ENCODE peak calls at places on chromosomes 1 and 21, in six cellular contexts. One of them, this sample, is unnamed.

GRCh38 chr1:102941364-102941947 is 166.9 kb downstream of the COL11A1 start:
- DNase-seq in AG10803: no peak
- DNase-seq in CD8-positive, alpha-beta T cell: no peak
- DNase-seq in kidney epithelial cell: no peak
- DNase-seq in breast epithelium: no peak
- DNase-seq in BJ: no peak
- DNase-seq in this sample: no peak

GRCh38 chr21:32726742-32727477 is 903 bp downstream of the SYNJ1 start:
- DNase-seq in AG10803: peak; percentile 15
- DNase-seq in CD8-positive, alpha-beta T cell: no peak
- DNase-seq in kidney epithelial cell: no peak
- DNase-seq in breast epithelium: peak; percentile 20
- DNase-seq in BJ: no peak
- DNase-seq in this sample: peak; percentile 26

GRCh38 chr1:26598890-26599289 is 69.3 kb downstream of the RPS6KA1 start:
- DNase-seq in AG10803: no peak
- DNase-seq in CD8-positive, alpha-beta T cell: no peak
- DNase-seq in kidney epithelial cell: no peak
- DNase-seq in breast epithelium: no peak
- DNase-seq in BJ: no peak
- DNase-seq in this sample: no peak

GRCh38 chr1:59947047-59947938 is 20.7 kb upstream of the CYP2J2 start:
- DNase-seq in AG10803: peak; percentile 64
- DNase-seq in CD8-positive, alpha-beta T cell: peak; percentile 16
- DNase-seq in kidney epithelial cell: no peak
- DNase-seq in breast epithelium: no peak
- DNase-seq in BJ: no peak
- DNase-seq in this sample: peak; percentile 68

GRCh38 chr1:40064797-40065492 is 24.4 kb downstream of the CAP1 start:
- DNase-seq in AG10803: no peak
- DNase-seq in CD8-positive, alpha-beta T cell: no peak
- DNase-seq in kidney epithelial cell: no peak
- DNase-seq in breast epithelium: no peak
- DNase-seq in BJ: no peak
- DNase-seq in this sample: no peak

GRCh38 chr1:2234762-2235113 is 6.6 kb downstream of the SKI start:
- DNase-seq in AG10803: no peak
- DNase-seq in CD8-positive, alpha-beta T cell: no peak
- DNase-seq in kidney epithelial cell: no peak
- DNase-seq in breast epithelium: no peak
- DNase-seq in BJ: no peak
- DNase-seq in this sample: no peak

GRCh38 chr1:219298581-219299148 is 125.0 kb downstream of the LYPLAL1 start:
- DNase-seq in AG10803: peak; percentile 16
- DNase-seq in CD8-positive, alpha-beta T cell: no peak
- DNase-seq in kidney epithelial cell: peak; percentile 32
- DNase-seq in breast epithelium: no peak
- DNase-seq in BJ: peak; percentile 82
- DNase-seq in this sample: peak; percentile 23

GRCh38 chr1:190615818-190616217 is 138.2 kb upstream of the BRINP3 start:
- DNase-seq in AG10803: no peak
- DNase-seq in CD8-positive, alpha-beta T cell: no peak
- DNase-seq in kidney epithelial cell: no peak
- DNase-seq in breast epithelium: no peak
- DNase-seq in BJ: no peak
- DNase-seq in this sample: no peak

GRCh38 chr1:207145401-207146058 is 41.5 kb downstream of the C4BPA start:
- DNase-seq in AG10803: no peak
- DNase-seq in CD8-positive, alpha-beta T cell: no peak
- DNase-seq in kidney epithelial cell: no peak
- DNase-seq in breast epithelium: no peak
- DNase-seq in BJ: no peak
- DNase-seq in this sample: no peak

GRCh38 chr1:164754088-164754600 is 195.2 kb downstream of the PBX1 start:
- DNase-seq in AG10803: peak; percentile 73
- DNase-seq in CD8-positive, alpha-beta T cell: no peak
- DNase-seq in kidney epithelial cell: no peak
- DNase-seq in breast epithelium: no peak
- DNase-seq in BJ: no peak
- DNase-seq in this sample: peak; percentile 29

GRCh38 chr1:9250336-9250585 is 15.7 kb downstream of the H6PD start:
- DNase-seq in AG10803: no peak
- DNase-seq in CD8-positive, alpha-beta T cell: no peak
- DNase-seq in kidney epithelial cell: no peak
- DNase-seq in breast epithelium: no peak
- DNase-seq in BJ: no peak
- DNase-seq in this sample: no peak

GRCh38 chr1:162070825-162071224 is 1.3 kb downstream of the NOS1AP start:
- DNase-seq in AG10803: no peak
- DNase-seq in CD8-positive, alpha-beta T cell: no peak
- DNase-seq in kidney epithelial cell: no peak
- DNase-seq in breast epithelium: no peak
- DNase-seq in BJ: no peak
- DNase-seq in this sample: no peak
- H3K4me3 ChIP-seq in AG10803: no peak overlapping the region
- H3K4me3 ChIP-seq in CD8-positive, alpha-beta T cell: no peak overlapping the region
- H3K4me3 ChIP-seq in kidney epithelial cell: peak overlapping the region; percentile 67
- H3K4me3 ChIP-seq in breast epithelium: peak overlapping the region; percentile 54
- H3K4me3 ChIP-seq in BJ: no peak overlapping the region
- H3K4me3 ChIP-seq in this sample: peak overlapping the region; percentile 50

DNA sequence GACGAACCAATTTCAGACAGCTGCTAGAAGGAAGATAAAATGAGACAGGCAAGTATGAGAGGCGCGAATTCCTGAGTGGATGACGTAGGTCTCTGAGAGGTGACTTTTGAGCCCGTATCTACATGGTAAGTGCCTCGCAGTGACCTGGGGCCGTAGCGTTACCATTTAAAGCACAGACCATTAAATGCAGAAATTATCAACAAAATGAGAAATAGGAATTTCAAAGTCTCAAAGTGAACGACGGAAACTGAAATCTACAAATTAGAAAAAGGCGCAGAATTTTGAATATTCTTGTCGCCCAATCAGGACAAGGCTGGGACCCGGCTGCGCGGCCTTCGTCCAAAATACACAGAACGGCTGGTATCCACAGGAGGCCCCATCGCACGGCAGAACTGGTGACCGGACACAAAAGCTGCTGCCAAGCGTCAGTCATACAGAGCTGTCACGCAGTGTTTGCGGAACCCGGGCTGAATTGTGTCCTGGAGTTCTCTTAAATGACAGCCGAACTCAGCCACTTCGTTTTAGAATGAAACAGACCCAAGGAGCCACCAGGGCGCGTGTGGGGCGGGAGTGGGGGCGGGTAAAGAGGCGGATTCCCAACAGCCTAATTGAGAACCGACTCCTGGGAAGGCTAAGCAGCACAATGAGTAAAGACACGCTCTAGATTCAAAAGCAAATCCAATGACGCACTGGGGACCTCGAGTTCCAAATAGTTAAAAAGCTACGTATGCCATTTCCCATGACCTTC is 13.8 kb upstream of the BOLA1 start:
- DNase-seq in AG10803: peak; percentile 80
- DNase-seq in CD8-positive, alpha-beta T cell: peak; percentile 41
- DNase-seq in kidney epithelial cell: no peak
- DNase-seq in breast epithelium: peak; percentile 88
- DNase-seq in BJ: peak; percentile 46
- DNase-seq in this sample: peak; percentile 90
- TF ChIP-seq CTCF in AG10803: no peak
- TF ChIP-seq CTCF in CD8-positive, alpha-beta T cell: no peak
- TF ChIP-seq CTCF in kidney epithelial cell: no peak
- TF ChIP-seq CTCF in breast epithelium: peak; percentile 27
- TF ChIP-seq CTCF in BJ: peak; percentile 17
- TF ChIP-seq CTCF in this sample: no peak

GRCh38 chr1:8189931-8190483 is 127.9 kb upstream of the SLC45A1 start:
- DNase-seq in AG10803: peak; percentile 30
- DNase-seq in CD8-positive, alpha-beta T cell: no peak
- DNase-seq in kidney epithelial cell: no peak
- DNase-seq in breast epithelium: no peak
- DNase-seq in BJ: no peak
- DNase-seq in this sample: peak; percentile 87
- H3K4me3 ChIP-seq in AG10803: no peak overlapping the region
- H3K4me3 ChIP-seq in CD8-positive, alpha-beta T cell: no peak overlapping the region
- H3K4me3 ChIP-seq in kidney epithelial cell: no peak overlapping the region
- H3K4me3 ChIP-seq in breast epithelium: no peak overlapping the region
- H3K4me3 ChIP-seq in BJ: no peak overlapping the region
- H3K4me3 ChIP-seq in this sample: no peak overlapping the region

DNA sequence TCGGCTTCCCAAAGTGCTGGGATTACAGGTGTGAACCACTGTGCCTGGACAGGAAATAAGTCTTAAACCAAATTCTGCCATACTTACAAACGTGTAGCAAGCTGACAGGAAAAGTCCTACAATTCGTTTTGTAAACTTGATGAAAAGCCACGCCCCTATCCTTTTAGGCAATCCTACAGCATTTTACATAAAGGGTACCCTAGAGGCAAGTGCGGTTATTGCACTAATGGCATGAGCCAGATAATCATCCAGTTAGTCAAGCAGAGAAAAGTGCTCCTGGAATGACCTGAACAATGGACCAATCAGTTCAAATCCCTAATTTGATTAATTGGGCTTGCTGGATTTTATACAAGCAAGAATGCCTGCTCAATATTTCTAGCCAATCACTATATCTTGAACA is 338.2 kb downstream of the KIF26B start:
- DNase-seq in AG10803: no peak
- DNase-seq in CD8-positive, alpha-beta T cell: no peak
- DNase-seq in kidney epithelial cell: no peak
- DNase-seq in breast epithelium: no peak
- DNase-seq in BJ: no peak
- DNase-seq in this sample: no peak
- TF ChIP-seq CTCF in AG10803: peak; percentile 22
- TF ChIP-seq CTCF in CD8-positive, alpha-beta T cell: no peak
- TF ChIP-seq CTCF in kidney epithelial cell: peak; percentile 7
- TF ChIP-seq CTCF in breast epithelium: no peak
- TF ChIP-seq CTCF in BJ: no peak
- TF ChIP-seq CTCF in this sample: peak; percentile 16

GRCh38 chr1:203289281-203289981 is 15.9 kb upstream of the BTG2 start:
- DNase-seq in AG10803: no peak
- DNase-seq in CD8-positive, alpha-beta T cell: peak; percentile 76
- DNase-seq in kidney epithelial cell: no peak
- DNase-seq in breast epithelium: no peak
- DNase-seq in BJ: no peak
- DNase-seq in this sample: no peak
- H3K4me3 ChIP-seq in AG10803: no peak overlapping the region
- H3K4me3 ChIP-seq in CD8-positive, alpha-beta T cell: peak overlapping the region; percentile 61
- H3K4me3 ChIP-seq in kidney epithelial cell: no peak overlapping the region
- H3K4me3 ChIP-seq in breast epithelium: no peak overlapping the region
- H3K4me3 ChIP-seq in BJ: no peak overlapping the region
- H3K4me3 ChIP-seq in this sample: no peak overlapping the region

DNA sequence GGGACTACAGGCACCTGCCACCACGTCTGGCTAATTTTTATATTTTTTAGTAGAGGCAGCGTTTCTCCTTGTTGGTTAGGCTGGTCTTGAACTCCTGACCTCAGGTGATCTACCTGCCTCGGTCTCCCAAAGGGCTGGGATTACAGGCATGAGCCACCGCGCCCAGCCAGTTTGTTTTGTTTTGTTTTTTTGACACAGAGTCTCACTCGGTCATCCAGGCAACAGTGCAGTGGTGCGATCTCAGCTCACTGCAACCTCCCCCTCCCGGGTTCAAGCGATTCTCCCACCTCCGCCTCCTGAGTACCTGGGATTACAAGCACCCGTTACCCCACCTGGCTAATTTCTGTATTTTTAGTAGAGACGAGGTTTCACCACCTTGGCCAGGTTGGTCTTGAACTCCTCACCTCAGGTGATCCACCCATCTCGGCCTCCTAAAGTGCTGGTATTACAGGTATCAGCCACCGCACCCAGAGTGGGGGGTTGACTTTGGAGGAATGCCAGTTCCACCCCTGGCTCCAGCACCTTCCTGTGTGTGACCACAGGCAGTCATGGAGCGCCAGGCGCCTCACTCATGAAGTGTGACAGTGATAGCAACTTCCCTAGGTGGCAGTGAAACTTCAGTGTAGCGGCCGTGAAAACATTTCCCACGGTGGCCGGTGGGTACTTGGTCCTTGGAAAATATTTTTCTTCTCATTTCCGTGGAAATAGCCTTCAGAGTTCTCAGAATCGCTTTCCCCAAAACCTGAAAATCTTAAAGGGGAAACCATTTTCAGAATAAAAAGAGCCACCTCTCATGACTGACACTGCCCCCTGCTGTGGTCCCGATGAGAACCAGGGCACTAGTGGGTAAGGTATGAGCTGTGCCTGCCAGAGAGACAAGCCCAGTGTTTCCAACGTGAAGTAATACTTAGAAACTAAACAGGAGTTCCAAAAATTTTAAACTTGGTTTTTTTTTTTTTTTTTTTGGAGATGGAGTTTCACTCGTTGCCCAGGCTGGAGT is 48.6 kb downstream of the WDR4 start:
- DNase-seq in AG10803: no peak
- DNase-seq in CD8-positive, alpha-beta T cell: no peak
- DNase-seq in kidney epithelial cell: no peak
- DNase-seq in breast epithelium: no peak
- DNase-seq in BJ: no peak
- DNase-seq in this sample: no peak
- TF ChIP-seq CTCF in AG10803: peak; percentile 20
- TF ChIP-seq CTCF in CD8-positive, alpha-beta T cell: no peak
- TF ChIP-seq CTCF in kidney epithelial cell: no peak
- TF ChIP-seq CTCF in breast epithelium: no peak
- TF ChIP-seq CTCF in BJ: no peak
- TF ChIP-seq CTCF in this sample: no peak

GRCh38 chr1:36126797-36127500 is 1.9 kb upstream of the COL8A2 start:
- DNase-seq in AG10803: no peak
- DNase-seq in CD8-positive, alpha-beta T cell: no peak
- DNase-seq in kidney epithelial cell: no peak
- DNase-seq in breast epithelium: no peak
- DNase-seq in BJ: no peak
- DNase-seq in this sample: no peak

GRCh38 chr1:36124404-36125128 is 456 bp downstream of the COL8A2 start:
- DNase-seq in AG10803: no peak
- DNase-seq in CD8-positive, alpha-beta T cell: no peak
- DNase-seq in kidney epithelial cell: no peak
- DNase-seq in breast epithelium: no peak
- DNase-seq in BJ: no peak
- DNase-seq in this sample: no peak

GRCh38 chr1:36128126-36128904 is 3.3 kb upstream of the COL8A2 start:
- DNase-seq in AG10803: peak; percentile 87
- DNase-seq in CD8-positive, alpha-beta T cell: no peak
- DNase-seq in kidney epithelial cell: no peak
- DNase-seq in breast epithelium: peak; percentile 57
- DNase-seq in BJ: no peak
- DNase-seq in this sample: peak; percentile 71

GRCh38 chr1:36125129-36125991 is at the start of gene COL8A2:
- DNase-seq in AG10803: no peak
- DNase-seq in CD8-positive, alpha-beta T cell: no peak
- DNase-seq in kidney epithelial cell: no peak
- DNase-seq in breast epithelium: peak; percentile 43
- DNase-seq in BJ: no peak
- DNase-seq in this sample: no peak

GRCh38 chr1:36126005-36126716 is 1.1 kb upstream of the COL8A2 start:
- DNase-seq in AG10803: no peak
- DNase-seq in CD8-positive, alpha-beta T cell: no peak
- DNase-seq in kidney epithelial cell: no peak
- DNase-seq in breast epithelium: no peak
- DNase-seq in BJ: no peak
- DNase-seq in this sample: no peak
- H3K4me3 ChIP-seq in AG10803: no peak overlapping the region
- H3K4me3 ChIP-seq in CD8-positive, alpha-beta T cell: no peak overlapping the region
- H3K4me3 ChIP-seq in kidney epithelial cell: no peak overlapping the region
- H3K4me3 ChIP-seq in breast epithelium: no peak overlapping the region
- H3K4me3 ChIP-seq in BJ: no peak overlapping the region
- H3K4me3 ChIP-seq in this sample: no peak overlapping the region